ENCODE peak calls at places on chromosomes 3 and 15, in four cellular contexts. X is HepG2, S is breast epithelium, K is neuronal stem cell. L is an unnamed sample. For H3K4me1, the result is how much of the 10 kb centered on the place peaks cover.

GRCh38 chr3:30448436-30448835 is 158.0 kb upstream of the TGFBR2 start:
- DNase-seq in X (no peak), S (no peak), K (no peak), L (no peak)

GRCh38 chr3:49133226-49133951 is 539 bp upstream of the LAMB2 start:
- DNase-seq in X (peak), S (peak), K (peak), L (peak)

GRCh38 chr3:99854899-99855298 is 37.2 kb downstream of the CMSS1 start:
- DNase-seq in X (no peak), S (no peak), K (no peak), L (no peak)

GRCh38 chr3:61093364-61093763 is 157.9 kb downstream of the FHIT start:
- DNase-seq in X (no peak), S (no peak), K (no peak), L (no peak)

GRCh38 chr3:173275740-173276139 is 121.8 kb upstream of the NLGN1 start:
- DNase-seq in X (peak), S (no peak), K (no peak), L (no peak)

GRCh38 chr15:51132384-51133139 is 37.9 kb upstream of the TNFAIP8L3 start:
- DNase-seq in X (peak), S (no peak), K (peak), L (no peak)

GRCh38 chr15:72865486-72865885 is 81.9 kb upstream of the ADPGK start:
- DNase-seq in X (no peak), S (no peak), K (no peak), L (no peak)

GRCh38 chr3:75101329-75102147 is 487.1 kb upstream of the CNTN3 start:
- DNase-seq in X (no peak), S (no peak), K (peak), L (no peak)

GRCh38 chr15:40217166-40217785 is 21.6 kb upstream of the PAK6 start:
- DNase-seq in X (peak), S (no peak), K (peak), L (no peak)

GRCh38 chr3:193552911-193553310 is 1.8 kb downstream of the ATP13A4 start:
- DNase-seq in X (no peak), S (no peak), K (no peak), L (peak)

GRCh38 chr3:128427872-128428822 is 38.5 kb downstream of the DNAJB8 start:
- DNase-seq in X (no peak), S (no peak), K (no peak), L (no peak)

GRCh38 chr3:133930341-133930933 is 34.8 kb upstream of the RAB6B start:
- DNase-seq in X (peak), S (no peak), K (peak), L (no peak)

GRCh38 chr15:64636541-64636940 is 138.8 kb downstream of the RBPMS2 start:
- DNase-seq in X (no peak), S (no peak), K (no peak), L (no peak)

GRCh38 chr15:64634576-64635485 is 140.6 kb downstream of the RBPMS2 start:
- DNase-seq in X (peak), S (no peak), K (peak), L (no peak)

GRCh38 chr15:64635486-64635815 is 139.9 kb downstream of the RBPMS2 start:
- DNase-seq in X (peak), S (no peak), K (peak), L (no peak)

GRCh38 chr15:64637412-64637811 is 138.0 kb downstream of the RBPMS2 start:
- DNase-seq in X (no peak), S (no peak), K (no peak), L (no peak)

GRCh38 chr15:64636101-64636500 is 139.3 kb downstream of the RBPMS2 start:
- DNase-seq in X (no peak), S (no peak), K (peak), L (no peak)
- H3K4me1 ChIP-seq in X (half or more), S (under half), K (under half), L (half or more)

GRCh38 chr3:55615694-55616310 is 128.7 kb upstream of the WNT5A start:
- DNase-seq in X (no peak), S (no peak), K (no peak), L (no peak)

GRCh38 chr3:55617385-55617784 is 130.3 kb upstream of the WNT5A start:
- DNase-seq in X (no peak), S (no peak), K (no peak), L (no peak)

GRCh38 chr3:55619186-55619808 is 132.2 kb upstream of the WNT5A start:
- DNase-seq in X (no peak), S (no peak), K (no peak), L (no peak)

GRCh38 chr3:55615039-55615693 is 128.1 kb upstream of the WNT5A start:
- DNase-seq in X (no peak), S (no peak), K (no peak), L (no peak)

DNA sequence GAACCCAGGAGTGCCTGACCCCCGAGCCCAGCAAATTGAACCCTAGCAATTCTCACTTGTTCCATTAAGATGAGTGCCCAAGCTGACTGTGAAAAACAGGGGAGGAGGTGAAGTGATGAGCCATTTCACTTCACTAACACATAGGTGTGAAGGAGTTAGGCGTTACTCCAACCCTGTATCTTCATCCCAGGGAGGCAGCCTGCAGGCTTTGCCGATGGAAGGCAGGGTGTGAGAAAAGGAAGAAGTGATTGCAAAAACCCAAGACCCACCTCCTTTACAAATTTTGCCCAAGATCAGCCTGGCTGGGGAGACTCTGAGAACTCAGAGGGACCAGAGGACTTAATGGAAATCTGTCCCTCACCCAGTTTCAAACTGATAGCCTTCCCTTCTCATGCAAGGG is 129.7 kb upstream of the WNT5A start:
- DNase-seq in X (no peak), S (no peak), K (no peak), L (no peak)
- H3K4me1 ChIP-seq in X (under half), S (under half), K (under half), L (under half)

DNA sequence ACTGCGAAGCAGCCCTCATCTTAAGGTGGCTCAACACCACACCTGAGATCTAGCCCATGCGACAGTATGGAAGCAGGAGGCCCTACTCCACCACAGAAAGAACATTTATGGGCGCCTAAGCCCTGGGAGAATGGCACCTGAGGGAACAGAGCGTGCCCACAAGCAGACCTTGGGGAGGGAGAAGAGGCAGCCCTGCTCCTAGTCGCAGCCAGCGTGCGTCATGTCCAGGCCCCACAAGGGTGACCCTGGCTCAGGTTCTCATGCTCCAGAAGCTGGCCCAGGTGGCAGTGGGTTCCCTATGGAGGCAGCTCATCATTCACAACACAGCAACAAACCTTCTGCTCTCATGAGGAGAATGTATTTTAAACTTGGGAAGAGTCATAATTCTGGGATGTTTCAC is 19.3 kb upstream of the ANPEP start:
- DNase-seq in X (no peak), S (no peak), K (no peak), L (no peak)
- H3K4me1 ChIP-seq in X (under half), S (under half), K (under half), L (under half)

GRCh38 chr3:195549001-195549400 is 5.9 kb upstream of the PPP1R2 start:
- DNase-seq in X (no peak), S (no peak), K (no peak), L (no peak)

GRCh38 chr3:195553268-195553667 is 10.1 kb upstream of the PPP1R2 start:
- DNase-seq in X (no peak), S (no peak), K (no peak), L (no peak)

GRCh38 chr3:195549931-195550519 is 6.9 kb upstream of the PPP1R2 start:
- DNase-seq in X (peak), S (no peak), K (no peak), L (no peak)

GRCh38 chr3:195550723-195551122 is 7.6 kb upstream of the PPP1R2 start:
- DNase-seq in X (peak), S (no peak), K (no peak), L (no peak)

DNA sequence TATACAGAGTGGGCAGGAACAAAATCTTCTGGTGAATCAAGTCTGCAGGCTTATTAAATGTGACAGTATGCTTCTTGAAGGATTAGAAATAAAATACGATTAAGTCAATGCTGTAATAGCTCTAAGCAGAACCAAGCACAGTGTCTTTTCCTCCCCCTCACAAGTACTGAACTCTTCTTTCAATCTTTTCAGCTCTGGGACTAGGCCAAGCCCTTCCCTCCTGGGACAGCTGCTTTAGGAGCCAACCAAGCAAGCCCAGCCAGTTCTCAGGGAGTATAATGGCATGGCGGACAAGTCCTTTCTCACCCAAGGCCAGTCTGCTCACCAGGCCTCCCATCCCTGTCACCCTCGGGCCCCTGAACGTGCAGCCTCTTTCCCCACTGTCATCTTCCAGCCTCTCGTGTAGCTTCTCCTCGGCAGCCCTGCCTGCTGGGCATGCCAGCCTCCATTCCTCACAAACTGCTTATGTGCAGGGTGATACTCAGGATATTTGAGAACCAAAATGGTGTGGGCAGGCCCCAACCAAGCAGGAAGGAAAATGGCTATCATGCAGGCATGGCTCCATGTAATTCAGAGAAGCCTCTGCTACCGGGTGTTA is 8.4 kb upstream of the PPP1R2 start:
- DNase-seq in X (no peak), S (no peak), K (no peak), L (no peak)
- H3K4me1 ChIP-seq in X (half or more), S (under half), K (under half), L (under half)

DNA sequence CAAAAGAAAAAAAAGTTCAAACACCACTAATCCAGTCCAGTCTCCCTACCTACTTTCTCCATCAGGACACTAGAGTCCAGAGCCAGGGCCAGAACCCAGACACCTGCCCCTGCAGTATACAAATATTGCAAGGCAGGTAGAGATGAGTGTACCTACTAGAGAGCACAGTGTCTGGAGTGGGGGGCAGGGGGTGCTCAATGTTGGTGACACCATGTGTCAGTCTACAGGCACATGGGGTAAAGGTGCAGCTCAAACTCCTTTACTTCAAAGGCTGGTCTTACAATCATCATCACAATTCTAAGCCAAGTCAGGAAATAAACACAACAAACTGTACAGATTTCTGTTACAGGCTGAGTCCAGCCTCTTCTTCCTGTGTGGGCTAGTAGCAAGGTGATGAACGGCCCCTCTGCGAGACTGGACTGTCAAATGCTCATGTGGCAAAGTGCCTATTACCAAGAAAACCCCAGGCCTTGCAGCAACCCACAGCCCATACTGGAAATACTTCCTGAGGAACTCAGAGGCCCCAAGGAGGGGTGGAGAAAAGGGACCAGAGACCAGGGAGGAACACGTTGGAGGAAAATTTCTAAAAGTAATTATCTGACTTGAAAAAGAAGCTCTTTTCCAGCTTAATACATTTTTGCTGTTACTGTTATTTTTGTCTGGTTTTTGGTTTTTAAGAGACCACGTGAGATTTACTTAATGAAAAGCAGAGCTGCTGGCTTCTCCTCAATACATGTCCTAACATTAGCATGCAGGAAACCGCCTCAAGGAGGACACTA is 29.7 kb downstream of the TBC1D2B start:
- DNase-seq in X (no peak), S (no peak), K (no peak), L (peak)
- H3K4me1 ChIP-seq in X (under half), S (under half), K (under half), L (half or more)

GRCh38 chr3:172257638-172258400 is 190.4 kb downstream of the GHSR start:
- DNase-seq in X (peak), S (no peak), K (no peak), L (no peak)
- H3K4me1 ChIP-seq in X (half or more), S (under half), K (under half), L (under half)

GRCh38 chr15:55758580-55758986 is 15.6 kb upstream of the PRTG start:
- DNase-seq in X (no peak), S (no peak), K (no peak), L (no peak)
- H3K4me1 ChIP-seq in X (under half), S (under half), K (under half), L (under half)

DNA sequence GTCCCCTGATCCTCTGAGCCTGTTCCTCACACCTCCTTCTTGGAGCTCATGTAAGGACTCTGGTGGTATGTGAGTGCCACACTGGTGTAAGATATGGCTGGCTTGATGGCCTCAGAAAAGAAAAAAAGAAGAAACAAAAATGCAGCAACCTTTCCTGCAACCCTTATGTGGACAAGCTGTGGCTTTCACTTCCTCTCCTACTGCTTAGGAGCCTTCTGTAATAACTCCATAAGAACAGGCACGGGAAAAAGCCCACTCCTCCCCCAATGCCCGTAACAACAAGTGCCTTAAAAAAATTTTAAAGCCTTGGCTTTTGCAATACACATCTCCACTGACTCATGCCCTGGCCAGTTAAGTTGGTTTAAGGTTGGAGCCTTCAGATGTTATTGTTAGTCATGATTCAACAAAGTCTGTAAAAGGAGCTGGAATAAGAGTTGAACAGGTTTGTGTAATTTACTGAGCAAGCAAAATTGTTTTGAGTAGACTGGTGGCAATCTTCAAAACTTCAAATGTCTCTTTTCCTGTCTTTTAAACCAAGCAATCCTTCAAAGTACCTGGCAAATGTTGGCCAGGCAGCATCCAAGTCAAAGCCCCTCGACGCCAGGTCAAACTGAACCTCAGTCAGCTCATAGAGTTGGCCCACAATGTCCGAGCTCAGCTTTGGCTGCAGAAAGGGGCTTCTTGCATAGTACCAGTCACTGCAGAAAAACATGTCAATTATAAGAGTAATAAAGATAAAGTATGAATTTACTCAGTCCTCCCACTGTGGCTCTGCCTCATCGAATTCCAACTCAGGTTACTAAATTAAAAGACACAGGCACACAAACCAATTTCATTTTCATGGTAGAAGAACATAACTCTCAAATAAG is 22.9 kb downstream of the FYCO1 start:
- DNase-seq in X (no peak), S (no peak), K (no peak), L (no peak)
- H3K4me1 ChIP-seq in X (under half), S (under half), K (under half), L (under half)

L was measured in lower lobe of right lung.